ENCODE peak calls at places on chromosome 10, in five cellular contexts. W is heart right ventricle, F is right lobe of liver, P is RWPE1, L is HepG2. O is an unnamed sample.

GRCh38 chr10:23493711-23494110 is 54.8 kb downstream of the OTUD1 start:
- DNase-seq in F (no peak), P (no peak), W (no peak), L (no peak), O (no peak)

GRCh38 chr10:72062341-72062740 is 26.0 kb downstream of the SPOCK2 start:
- DNase-seq in F (no peak), P (no peak), L (no peak), W (no peak), O (no peak)

GRCh38 chr10:86343761-86344160 is 22.8 kb downstream of the GRID1 start:
- DNase-seq in L (no peak), F (peak; percentile 42), P (no peak), W (no peak), O (peak; percentile 26)

GRCh38 chr10:78656397-78656796 is 412.4 kb upstream of the ZMIZ1 start:
- DNase-seq in L (no peak), F (no peak), P (no peak), W (no peak), O (no peak)

GRCh38 chr10:12314836-12315235 is 34.5 kb upstream of the CAMK1D start:
- DNase-seq in F (no peak), W (no peak), L (no peak), P (no peak), O (no peak)

GRCh38 chr10:30510184-30510931 is 76.4 kb downstream of the MAP3K8 start:
- DNase-seq in W (no peak), F (no peak), P (peak; percentile 62), L (no peak), O (no peak)

GRCh38 chr10:93006435-93007039 is 54.1 kb upstream of the CYP26C1 start:
- DNase-seq in P (peak; percentile 56), L (peak; percentile 43), F (no peak), W (no peak), O (no peak)

GRCh38 chr10:130515670-130516069 is 379.5 kb downstream of the GLRX3 start:
- DNase-seq in L (no peak), P (no peak), W (no peak), F (no peak), O (no peak)

GRCh38 chr10:3635697-3636096 is 149.3 kb downstream of the KLF6 start:
- DNase-seq in P (peak; percentile 44), L (no peak), W (no peak), F (no peak), O (no peak)

GRCh38 chr10:49606981-49607535 is 3.1 kb upstream of the SLC18A3 start:
- DNase-seq in F (peak; percentile 72), P (peak; percentile 77), W (peak; percentile 71), L (peak; percentile 33), O (no peak)

GRCh38 chr10:110397856-110398255 is 93.1 kb upstream of the SMNDC1 start:
- DNase-seq in P (no peak), F (no peak), W (no peak), L (no peak), O (no peak)
- H3K27ac ChIP-seq in P (peak overlapping the region; percentile 91), F (peak overlapping the region; percentile 70), W (peak overlapping the region; percentile 71), L (no peak overlapping the region), O (no peak overlapping the region)

GRCh38 chr10:124625831-124626238 is 118.3 kb downstream of the FAM53B start:
- DNase-seq in P (no peak), L (no peak), W (peak; percentile 70), F (no peak), O (no peak)

GRCh38 chr10:124624006-124624405 is 120.2 kb downstream of the FAM53B start:
- DNase-seq in F (no peak), P (no peak), W (no peak), L (no peak), O (no peak)

GRCh38 chr10:124622866-124623536 is 121.2 kb downstream of the FAM53B start:
- DNase-seq in W (no peak), L (no peak), F (no peak), P (no peak), O (no peak)

GRCh38 chr10:124624875-124625274 is 119.3 kb downstream of the FAM53B start:
- DNase-seq in F (no peak), L (no peak), W (no peak), P (no peak), O (no peak)

DNA sequence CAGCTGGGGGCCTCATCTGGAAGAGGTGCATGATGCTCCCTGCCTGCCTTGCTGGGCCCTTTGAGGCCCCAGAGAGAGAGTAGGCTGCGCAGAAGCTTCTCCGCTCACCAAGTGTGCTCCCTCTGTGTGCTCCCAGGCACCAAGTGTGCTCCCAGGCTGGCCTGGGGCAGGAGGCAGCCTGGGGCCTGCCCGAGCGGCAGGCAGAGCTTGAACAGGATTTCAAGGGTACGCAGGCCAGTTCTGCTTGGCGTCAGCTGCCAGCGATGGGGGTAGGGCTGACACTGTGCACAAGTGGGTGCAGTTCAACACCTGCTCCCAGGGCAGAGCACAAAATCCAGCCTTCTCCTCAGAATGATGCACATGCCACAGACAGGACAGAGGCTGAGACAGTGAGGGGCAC is 119.7 kb downstream of the FAM53B start:
- DNase-seq in L (no peak), W (peak; percentile 42), P (no peak), F (no peak), O (no peak)
- H3K27ac ChIP-seq in L (no peak overlapping the region), W (no peak overlapping the region), P (peak overlapping the region; percentile 94), F (no peak overlapping the region), O (peak overlapping the region; percentile 9)

GRCh38 chr10:62019013-62019684 is 117.7 kb downstream of the ARID5B start:
- DNase-seq in L (no peak), W (no peak), P (peak; percentile 44), F (no peak), O (no peak)

GRCh38 chr10:62019685-62020361 is 118.3 kb downstream of the ARID5B start:
- DNase-seq in W (no peak), L (no peak), P (no peak), F (no peak), O (no peak)

GRCh38 chr10:62021116-62021515 is 119.6 kb downstream of the ARID5B start:
- DNase-seq in W (no peak), P (no peak), F (no peak), L (no peak), O (no peak)

GRCh38 chr10:62021978-62022802 is 120.7 kb downstream of the ARID5B start:
- DNase-seq in P (no peak), W (no peak), F (no peak), L (no peak), O (no peak)

GRCh38 chr10:62020362-62020730 is 118.8 kb downstream of the ARID5B start:
- DNase-seq in P (no peak), L (no peak), W (no peak), F (no peak), O (no peak)
- H3K27ac ChIP-seq in P (no peak overlapping the region), L (no peak overlapping the region), W (peak overlapping the region; percentile 48), F (no peak overlapping the region), O (no peak overlapping the region)

DNA sequence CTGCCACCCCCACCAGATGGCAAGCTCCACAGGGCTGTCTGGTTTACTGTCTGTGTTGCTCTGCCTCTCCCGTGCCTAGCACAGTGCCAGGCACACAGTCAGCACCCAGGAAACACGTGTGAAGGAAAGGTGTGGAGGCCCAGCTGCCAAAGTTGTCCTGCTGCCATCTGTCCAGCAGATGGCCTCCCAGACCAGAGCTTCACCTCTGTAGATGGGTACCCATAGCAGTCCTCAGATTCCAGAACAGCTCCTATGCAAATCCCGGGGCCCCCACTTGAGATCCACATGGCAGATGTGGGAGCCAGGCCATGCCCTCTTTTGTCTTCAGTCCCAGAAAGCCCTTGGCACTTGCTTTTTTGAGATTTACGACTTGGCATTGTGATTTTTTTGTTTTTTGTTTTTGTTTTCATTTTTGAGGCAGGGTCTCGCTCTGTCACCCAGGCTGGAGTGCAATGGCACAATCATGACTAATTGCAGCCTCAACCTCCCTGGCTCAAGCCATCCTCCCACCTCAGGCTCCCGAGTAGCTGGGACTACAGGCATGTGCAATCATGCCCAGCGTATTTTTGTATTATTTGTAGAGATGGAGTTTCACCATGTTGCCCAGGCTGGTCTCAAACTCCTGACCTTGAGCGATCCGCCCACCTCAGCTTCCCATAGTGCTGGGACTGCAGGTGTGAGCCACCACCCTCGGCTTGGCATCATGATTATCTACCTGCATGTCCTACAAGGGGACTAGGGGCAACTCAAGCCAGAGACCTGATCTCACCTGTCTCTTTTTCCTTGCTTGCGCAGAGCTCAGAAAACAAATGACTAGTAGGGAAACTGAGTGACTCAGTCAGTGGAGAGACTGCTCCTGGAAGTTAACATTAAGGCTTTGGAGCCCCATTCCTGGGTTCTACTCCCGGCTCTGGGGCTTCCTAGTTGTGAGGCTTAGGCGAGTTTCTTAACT is 16.9 kb upstream of the PALD1 start:
- DNase-seq in F (no peak), L (peak; percentile 37), W (peak; percentile 52), P (peak; percentile 85), O (peak; percentile 50)
- H3K27ac ChIP-seq in F (no peak overlapping the region), L (no peak overlapping the region), W (no peak overlapping the region), P (peak overlapping the region; percentile 68), O (no peak overlapping the region)